ENCODE peak calls at places on chromosomes 4 and X, in five cellular contexts. I is uterus, H is heart left ventricle, C is stomach, T is BJ. J is an unnamed sample.

GRCh38 chr4:88054909-88055308 is 47.5 kb downstream of the PKD2 start:
- DNase-seq in I (no peak), T (no peak), C (peak), H (no peak), J (peak)

GRCh38 chr4:7802093-7802726 is 137.5 kb downstream of the AFAP1 start:
- DNase-seq in T (peak), H (no peak), I (peak), C (peak), J (no peak)

GRCh38 chr4:129641179-129641578 is 545.2 kb downstream of the C4orf33 start:
- DNase-seq in H (no peak), I (no peak), T (no peak), C (peak), J (peak)

GRCh38 chr4:110247591-110247990 is 49.2 kb upstream of the ELOVL6 start:
- DNase-seq in T (no peak), C (no peak), H (no peak), I (no peak), J (no peak)

GRCh38 chr4:64756016-64756415 is 346.8 kb upstream of the TECRL start:
- DNase-seq in C (no peak), I (no peak), H (no peak), T (no peak), J (peak)

GRCh38 chrX:73916931-73917657 is 354.1 kb downstream of the CHIC1 start:
- DNase-seq in I (no peak), T (peak), C (no peak), H (no peak), J (peak)

GRCh38 chr4:139154952-139155557 is 22.0 kb downstream of the ELF2 start:
- DNase-seq in H (no peak), T (no peak), C (no peak), I (no peak), J (no peak)

GRCh38 chr4:54233128-54233696 is 4.1 kb downstream of the PDGFRA start:
- DNase-seq in C (peak), H (peak), T (no peak), I (peak), J (no peak)

GRCh38 chr4:52657630-52658501 is 1.2 kb downstream of the USP46 start:
- DNase-seq in C (peak), T (no peak), I (no peak), H (peak), J (no peak)

GRCh38 chr4:109648266-109648996 is 54.8 kb downstream of the CASP6 start:
- DNase-seq in T (no peak), H (no peak), I (no peak), C (no peak), J (no peak)

GRCh38 chr4:110869862-110870577 is 247.1 kb upstream of the PITX2 start:
- DNase-seq in C (no peak), I (no peak), T (no peak), H (no peak), J (peak)

GRCh38 chr4:1969928-1970723 is 38.6 kb downstream of the NELFA start:
- DNase-seq in H (no peak), T (no peak), I (no peak), C (no peak), J (no peak)

GRCh38 chr4:105246712-105247111 is 100.0 kb downstream of the TET2 start:
- DNase-seq in T (peak), I (peak), H (no peak), C (no peak), J (no peak)

GRCh38 chr4:8260656-8261111 is 8.9 kb upstream of the HTRA3 start:
- DNase-seq in H (no peak), T (peak), I (peak), C (no peak), J (no peak)

GRCh38 chr4:140556372-140557085 is 12.2 kb downstream of the UCP1 start:
- DNase-seq in C (no peak), T (no peak), I (no peak), H (no peak), J (no peak)

GRCh38 chr4:79575709-79576479 is 167.9 kb upstream of the GK2 start:
- DNase-seq in H (no peak), C (no peak), T (no peak), I (no peak), J (no peak)

GRCh38 chr4:82216231-82216630 is 157.6 kb downstream of the HNRNPD start:
- DNase-seq in T (no peak), H (no peak), C (no peak), I (no peak), J (no peak)

GRCh38 chr4:82215800-82216199 is 158.0 kb downstream of the HNRNPD start:
- DNase-seq in H (no peak), C (no peak), I (no peak), T (no peak), J (no peak)

GRCh38 chr4:82213485-82214162 is 160.2 kb downstream of the HNRNPD start:
- DNase-seq in H (no peak), T (no peak), C (no peak), I (no peak), J (no peak)

GRCh38 chr4:82219346-82219745 is 154.4 kb downstream of the HNRNPD start:
- DNase-seq in T (no peak), I (no peak), H (no peak), C (no peak), J (no peak)

GRCh38 chr4:82217986-82218715 is 155.6 kb downstream of the HNRNPD start:
- DNase-seq in H (no peak), C (no peak), I (no peak), T (no peak), J (no peak)
- TF ChIP-seq CTCF in H (no peak), C (no peak), I (no peak), T (peak), J (peak)

GRCh38 chrX:105711805-105712204 is 110.5 kb upstream of the NRK start:
- DNase-seq in H (no peak), C (no peak), I (no peak), T (no peak), J (no peak)

DNA sequence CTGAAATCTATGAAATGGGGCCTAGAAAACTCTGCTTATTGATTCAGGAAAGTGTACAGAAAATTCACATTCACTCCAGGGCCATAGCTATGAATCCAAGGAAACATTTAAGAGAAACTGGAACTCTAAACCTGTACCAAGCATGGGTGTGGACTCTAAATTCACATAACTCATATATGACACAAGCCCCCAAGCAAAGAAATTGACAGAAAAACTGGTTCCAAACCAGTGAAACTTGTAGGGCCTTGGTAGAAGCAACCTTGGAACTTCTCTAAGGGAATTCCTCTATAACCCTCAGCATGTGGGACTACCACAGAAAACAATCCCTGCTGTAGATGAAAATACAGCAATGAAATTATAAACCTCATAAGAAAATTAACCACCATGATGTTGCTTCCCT is 106.6 kb upstream of the NRK start:
- DNase-seq in T (no peak), H (no peak), I (no peak), C (no peak), J (no peak)
- H3K4me3 ChIP-seq in T (no peak), H (no peak), I (no peak), C (no peak), J (no peak)

GRCh38 chrX:120299928-120300327 is 11.3 kb downstream of the TMEM255A start:
- DNase-seq in I (no peak), C (no peak), H (no peak), T (no peak), J (no peak)
- TF ChIP-seq CTCF in I (no peak), C (no peak), H (no peak), T (no peak), J (peak)

GRCh38 chr4:46124773-46125172 is 919 bp upstream of the GABRG1 start:
- DNase-seq in H (no peak), I (no peak), C (no peak), T (no peak), J (no peak)

GRCh38 chr4:46123872-46124755 is at the start of gene GABRG1:
- DNase-seq in I (no peak), T (no peak), H (no peak), C (no peak), J (no peak)
- H3K4me3 ChIP-seq in I (no peak), T (no peak), H (no peak), C (peak), J (no peak)

DNA sequence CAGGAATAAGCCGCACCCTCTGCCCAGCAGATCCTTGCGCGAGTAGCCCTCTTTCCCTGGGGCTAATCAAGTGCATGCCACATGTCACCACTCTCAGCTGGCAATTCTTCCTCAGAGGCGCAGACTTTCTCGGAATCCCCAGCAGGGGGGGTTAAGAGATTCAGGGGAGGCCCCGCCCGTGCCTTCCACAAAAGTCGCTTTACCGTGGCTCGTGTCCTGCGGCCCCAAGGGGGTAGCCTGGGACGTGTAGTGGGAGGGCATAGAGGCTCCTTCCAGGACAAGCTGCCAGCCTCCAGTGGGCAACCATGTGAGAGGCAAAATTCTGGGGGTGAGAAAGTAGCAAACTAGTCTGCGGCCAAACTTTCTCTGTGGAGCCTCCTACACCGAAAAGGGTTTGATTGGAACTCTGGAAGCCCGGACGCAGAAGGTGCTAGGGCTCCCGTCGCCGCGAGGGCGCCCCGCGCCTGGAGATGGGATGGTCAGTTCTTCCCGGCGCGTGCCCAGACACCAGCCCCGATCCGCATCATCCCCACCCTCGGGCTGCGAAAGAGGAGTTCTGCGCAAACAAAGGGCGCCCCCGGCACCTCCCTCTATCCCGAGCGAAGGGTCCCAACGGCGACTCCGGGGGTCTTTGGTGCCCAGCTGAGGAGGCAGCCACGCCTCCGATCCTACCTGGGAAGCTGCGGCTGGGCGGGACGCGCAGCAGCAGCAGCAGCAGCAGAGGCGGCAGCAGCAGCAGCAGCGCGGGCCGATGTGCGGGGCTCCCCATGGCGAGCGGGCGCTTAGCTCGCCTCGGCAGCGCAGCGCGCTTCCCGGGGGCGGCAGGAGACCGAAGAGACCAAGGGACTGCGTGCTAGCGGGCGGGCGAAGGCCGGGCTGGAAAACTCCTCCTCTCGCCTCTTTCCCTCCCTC is at the start of gene SRPX:
- DNase-seq in C (peak), I (peak), H (peak), T (no peak), J (no peak)
- TF ChIP-seq CTCF in C (no peak), I (no peak), H (peak), T (peak), J (peak)

DNA sequence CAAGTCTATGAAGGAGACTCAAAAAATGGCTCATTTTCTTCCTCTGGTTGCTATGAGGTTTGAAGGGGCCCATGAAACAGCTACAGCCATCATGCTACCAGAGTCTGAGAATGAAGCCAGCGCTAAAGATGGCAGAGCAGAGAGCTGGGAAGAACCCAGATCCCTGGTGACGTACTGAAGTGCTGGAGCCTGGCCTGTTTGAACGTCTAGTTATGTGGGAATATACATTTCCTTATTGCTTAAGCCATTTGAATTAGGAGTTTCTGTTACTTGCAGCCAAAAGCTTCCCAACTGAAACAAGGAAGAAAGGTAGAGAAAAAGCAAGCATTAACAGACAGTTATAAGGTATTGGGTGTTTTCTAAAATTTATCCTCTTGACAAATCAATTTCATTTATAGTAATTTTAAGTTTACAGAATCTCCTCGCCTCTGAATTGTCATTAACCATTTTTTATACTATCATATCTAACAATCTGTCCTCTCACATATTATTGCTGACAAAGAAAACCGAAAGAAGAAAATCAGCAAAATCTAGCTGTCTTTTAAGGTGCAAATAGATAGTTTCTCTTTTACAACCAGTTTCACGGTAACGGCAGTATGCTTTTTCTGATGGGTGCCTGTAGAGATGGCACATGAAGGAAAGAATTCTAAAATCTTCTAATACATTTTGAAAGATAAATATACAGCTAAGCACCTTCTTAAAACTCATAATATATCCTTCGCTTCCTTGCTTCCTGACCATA is 8.9 kb upstream of the COQ2 start:
- DNase-seq in I (no peak), C (no peak), T (no peak), H (no peak), J (no peak)
- H3K4me3 ChIP-seq in I (no peak), C (no peak), T (no peak), H (no peak), J (no peak)

GRCh38 chrX:107567370-107567769 is 60.9 kb upstream of the PRPS1 start:
- DNase-seq in H (no peak), I (no peak), C (no peak), T (no peak), J (no peak)
- TF ChIP-seq CTCF in H (no peak), I (no peak), C (no peak), T (no peak), J (no peak)

DNA sequence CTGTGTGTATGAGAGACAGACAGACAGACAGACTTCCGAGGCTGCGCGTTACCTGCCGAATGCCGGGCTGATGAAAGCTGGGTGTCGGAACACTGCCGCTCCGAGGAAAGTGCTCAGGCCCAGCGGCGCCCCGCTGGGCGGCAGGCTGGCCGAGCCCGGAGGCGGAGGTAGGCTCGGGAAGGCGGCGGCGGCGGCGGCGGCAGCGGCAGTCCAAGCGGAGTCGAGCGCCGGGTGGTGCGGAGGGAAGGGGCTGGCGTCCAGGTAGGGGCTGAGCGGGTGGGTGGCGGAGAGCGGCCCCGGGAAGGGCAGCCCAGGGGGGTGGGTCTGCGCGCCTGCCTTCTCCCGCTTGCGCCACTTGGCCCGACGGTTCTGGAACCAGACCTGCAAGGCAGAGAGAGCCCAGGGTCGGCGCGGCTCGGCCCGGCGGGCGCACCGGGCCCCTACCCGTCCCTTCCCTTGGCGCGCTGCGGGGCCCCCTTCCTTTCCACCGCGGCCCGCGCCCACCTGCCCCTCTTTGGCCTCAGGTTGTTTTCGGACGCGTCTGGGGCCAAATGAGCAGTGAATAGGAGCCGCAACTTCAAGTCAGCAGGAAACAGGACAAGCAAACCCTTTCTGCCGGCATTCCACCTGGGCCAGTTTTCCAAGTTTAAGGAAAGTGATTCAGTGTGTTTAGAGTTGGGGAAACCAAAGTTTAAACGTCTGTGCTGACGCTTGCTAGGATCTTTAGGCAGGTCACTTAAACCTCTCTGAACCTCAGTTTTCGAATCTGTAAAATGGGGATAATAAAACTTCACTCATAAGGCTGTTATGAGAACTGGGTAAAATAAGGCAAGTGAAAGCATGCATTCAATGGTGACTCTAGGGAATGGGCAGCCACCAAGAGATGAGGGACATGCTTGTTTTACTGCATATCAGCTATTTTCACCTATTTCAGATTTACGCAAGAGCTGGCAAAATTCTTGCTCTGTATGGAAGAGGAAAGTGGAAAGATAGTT is 8.4 kb downstream of the ARX start:
- DNase-seq in T (no peak), C (no peak), H (no peak), I (no peak), J (no peak)
- H3K4me3 ChIP-seq in T (no peak), C (no peak), H (no peak), I (no peak), J (no peak)

GRCh38 chr4:118221193-118221800 is 131.5 kb downstream of the PRSS12 start:
- DNase-seq in I (no peak), C (no peak), H (no peak), T (no peak), J (no peak)

GRCh38 chr4:118226611-118227010 is 126.2 kb downstream of the PRSS12 start:
- DNase-seq in H (no peak), T (no peak), C (no peak), I (no peak), J (no peak)

GRCh38 chr4:118225521-118225920 is 127.3 kb downstream of the PRSS12 start:
- DNase-seq in T (no peak), I (no peak), C (no peak), H (no peak), J (no peak)

DNA sequence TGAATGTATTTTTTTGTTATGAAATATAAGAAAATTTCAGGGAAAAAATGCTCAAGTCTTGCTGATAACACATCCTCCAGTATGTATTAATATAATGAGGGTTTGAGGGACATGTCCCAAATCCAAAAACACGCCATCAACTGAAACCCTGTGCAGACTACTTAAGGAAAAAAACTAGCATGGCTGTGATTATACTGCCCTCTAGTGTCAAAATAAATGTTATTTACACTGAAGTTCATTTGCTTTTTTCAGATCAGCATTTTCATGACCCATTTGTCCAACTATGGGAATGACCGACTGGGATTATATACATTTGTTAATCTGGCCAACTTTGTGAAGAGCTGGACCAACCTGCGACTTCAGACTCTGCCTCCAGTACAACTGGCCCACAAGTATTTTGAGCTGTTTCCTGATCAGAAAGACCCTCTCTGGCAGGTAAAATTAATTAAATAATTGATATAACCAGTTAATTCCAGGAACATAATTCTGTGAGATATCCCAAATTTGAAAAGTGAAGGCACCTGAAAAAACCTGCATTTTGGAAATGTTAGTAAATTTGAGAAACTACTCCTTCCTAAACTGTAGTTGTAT is 128.5 kb downstream of the PRSS12 start:
- DNase-seq in H (no peak), C (no peak), I (no peak), T (peak), J (peak)
- TF ChIP-seq CTCF in H (peak), C (peak), I (peak), T (peak), J (peak)

J was measured in epithelial cell of proximal tubule.